ENCODE peak calls at places on chromosome 5, in five cellular contexts. Q is AG09319, L is activated gamma-delta T cell, X is lower leg skin, Y is IMR-90. C is an unnamed sample.

GRCh38 chr5:151686673-151687378 is at the start of gene SPARC:
- DNase-seq in Q (peak; percentile 95), L (no peak), X (peak; percentile 95), Y (peak; percentile 96), C (peak; percentile 57)

GRCh38 chr5:16542275-16542674 is 74.5 kb downstream of the RETREG1 start:
- DNase-seq in Q (no peak), L (no peak), X (no peak), Y (no peak), C (no peak)

GRCh38 chr5:124661317-124662141 is 84.9 kb downstream of the ZNF608 start:
- DNase-seq in Q (no peak), L (no peak), X (no peak), Y (peak; percentile 92), C (no peak)

GRCh38 chr5:179170606-179171005 is 110.4 kb downstream of the ZNF354C start:
- DNase-seq in Q (no peak), L (no peak), X (no peak), Y (no peak), C (no peak)

GRCh38 chr5:171152382-171152781 is 156.7 kb upstream of the TLX3 start:
- DNase-seq in Q (no peak), L (no peak), X (no peak), Y (peak; percentile 54), C (no peak)

GRCh38 chr5:51651889-51652288 is 268.6 kb downstream of the ISL1 start:
- DNase-seq in Q (no peak), L (no peak), X (no peak), Y (no peak), C (no peak)

GRCh38 chr5:31236339-31236738 is 42.9 kb downstream of the CDH6 start:
- DNase-seq in Q (no peak), L (no peak), X (no peak), Y (no peak), C (no peak)

GRCh38 chr5:96875805-96876291 is 452 bp upstream of the ERAP2 start:
- DNase-seq in Q (no peak), L (no peak), X (no peak), Y (no peak), C (no peak)

GRCh38 chr5:37886207-37886905 is 46.5 kb upstream of the GDNF start:
- DNase-seq in Q (no peak), L (no peak), X (no peak), Y (no peak), C (no peak)

GRCh38 chr5:113364466-113364865 is 70.3 kb downstream of the TSSK1B start:
- DNase-seq in Q (no peak), L (no peak), X (no peak), Y (no peak), C (no peak)

C was measured in upper lobe of left lung.